ENCODE peak calls at places on chromosomes 11 and 22, in nine cellular contexts. One of them, this sample, is unnamed.

GRCh38 chr11:60121259-60121658 is 32.8 kb downstream of the MS4A2 start:
- DNase-seq in heart right ventricle: no peak
- DNase-seq in astrocyte of the spinal cord: no peak
- DNase-seq in cardiac muscle cell: peak; percentile 0
- DNase-seq in cardiac fibroblast: no peak
- DNase-seq in A549: no peak
- DNase-seq in stomach: no peak
- DNase-seq in IMR-90: no peak
- DNase-seq in left ventricle myocardium inferior: no peak
- DNase-seq in this sample: no peak

GRCh38 chr11:68756171-68756766 is 4.9 kb upstream of the TESMIN start:
- DNase-seq in left ventricle myocardium inferior: no peak
- DNase-seq in heart right ventricle: no peak
- DNase-seq in cardiac muscle cell: no peak
- DNase-seq in cardiac fibroblast: no peak
- DNase-seq in stomach: no peak
- DNase-seq in astrocyte of the spinal cord: no peak
- DNase-seq in A549: no peak
- DNase-seq in IMR-90: peak; percentile 27
- DNase-seq in this sample: no peak

GRCh38 chr11:129211397-129211796 is 19.3 kb upstream of the ARHGAP32 start:
- DNase-seq in cardiac fibroblast: no peak
- DNase-seq in left ventricle myocardium inferior: no peak
- DNase-seq in IMR-90: no peak
- DNase-seq in heart right ventricle: no peak
- DNase-seq in A549: no peak
- DNase-seq in stomach: no peak
- DNase-seq in astrocyte of the spinal cord: no peak
- DNase-seq in cardiac muscle cell: no peak
- DNase-seq in this sample: no peak

GRCh38 chr11:132058211-132058772 is 687.9 kb downstream of the NTM start:
- DNase-seq in IMR-90: peak; percentile 61
- DNase-seq in cardiac muscle cell: peak; percentile 59
- DNase-seq in stomach: no peak
- DNase-seq in astrocyte of the spinal cord: peak; percentile 51
- DNase-seq in left ventricle myocardium inferior: no peak
- DNase-seq in A549: no peak
- DNase-seq in cardiac fibroblast: peak; percentile 68
- DNase-seq in heart right ventricle: no peak
- DNase-seq in this sample: peak; percentile 74

GRCh38 chr11:100753144-100753543 is 66.1 kb downstream of the ARHGAP42 start:
- DNase-seq in IMR-90: no peak
- DNase-seq in stomach: peak; percentile 51
- DNase-seq in astrocyte of the spinal cord: no peak
- DNase-seq in cardiac fibroblast: no peak
- DNase-seq in cardiac muscle cell: no peak
- DNase-seq in heart right ventricle: no peak
- DNase-seq in left ventricle myocardium inferior: no peak
- DNase-seq in A549: no peak
- DNase-seq in this sample: no peak

GRCh38 chr11:47766363-47767227 is 546 bp downstream of the FNBP4 start:
- DNase-seq in heart right ventricle: peak; percentile 69
- DNase-seq in IMR-90: peak; percentile 66
- DNase-seq in A549: no peak
- DNase-seq in cardiac muscle cell: peak; percentile 68
- DNase-seq in cardiac fibroblast: peak; percentile 71
- DNase-seq in stomach: peak; percentile 79
- DNase-seq in left ventricle myocardium inferior: peak; percentile 61
- DNase-seq in astrocyte of the spinal cord: peak; percentile 69
- DNase-seq in this sample: peak; percentile 71

GRCh38 chr11:8905528-8906165 is 5.3 kb upstream of the AKIP1 start:
- DNase-seq in astrocyte of the spinal cord: peak; percentile 81
- DNase-seq in cardiac muscle cell: peak; percentile 75
- DNase-seq in A549: peak; percentile 25
- DNase-seq in cardiac fibroblast: peak; percentile 96
- DNase-seq in IMR-90: peak; percentile 83
- DNase-seq in stomach: no peak
- DNase-seq in heart right ventricle: no peak
- DNase-seq in left ventricle myocardium inferior: no peak
- DNase-seq in this sample: peak; percentile 93

GRCh38 chr11:60771879-60772525 is 13.1 kb upstream of the MS4A10 start:
- DNase-seq in cardiac muscle cell: no peak
- DNase-seq in astrocyte of the spinal cord: no peak
- DNase-seq in stomach: no peak
- DNase-seq in IMR-90: peak; percentile 4
- DNase-seq in cardiac fibroblast: peak; percentile 45
- DNase-seq in left ventricle myocardium inferior: no peak
- DNase-seq in A549: no peak
- DNase-seq in heart right ventricle: no peak
- DNase-seq in this sample: no peak

GRCh38 chr11:69868003-69868865 is 49.0 kb upstream of the FGF3 start:
- DNase-seq in cardiac fibroblast: no peak
- DNase-seq in heart right ventricle: no peak
- DNase-seq in left ventricle myocardium inferior: no peak
- DNase-seq in IMR-90: no peak
- DNase-seq in stomach: no peak
- DNase-seq in astrocyte of the spinal cord: no peak
- DNase-seq in A549: no peak
- DNase-seq in cardiac muscle cell: no peak
- DNase-seq in this sample: no peak

GRCh38 chr11:69218271-69218682 is 62.5 kb downstream of the SMIM38 start:
- DNase-seq in cardiac fibroblast: no peak
- DNase-seq in astrocyte of the spinal cord: no peak
- DNase-seq in A549: no peak
- DNase-seq in IMR-90: peak; percentile 15
- DNase-seq in heart right ventricle: no peak
- DNase-seq in cardiac muscle cell: no peak
- DNase-seq in stomach: no peak
- DNase-seq in left ventricle myocardium inferior: no peak
- DNase-seq in this sample: no peak

GRCh38 chr11:8689726-8690255 is 7.2 kb downstream of the RPL27A start:
- DNase-seq in A549: no peak
- DNase-seq in left ventricle myocardium inferior: no peak
- DNase-seq in cardiac muscle cell: no peak
- DNase-seq in astrocyte of the spinal cord: no peak
- DNase-seq in stomach: no peak
- DNase-seq in heart right ventricle: no peak
- DNase-seq in IMR-90: peak; percentile 38
- DNase-seq in cardiac fibroblast: no peak
- DNase-seq in this sample: no peak

GRCh38 chr22:19765477-19766234 is 5.1 kb downstream of the TBX1 start:
- DNase-seq in stomach: no peak
- DNase-seq in cardiac fibroblast: peak; percentile 40
- DNase-seq in left ventricle myocardium inferior: no peak
- DNase-seq in IMR-90: no peak
- DNase-seq in A549: no peak
- DNase-seq in heart right ventricle: no peak
- DNase-seq in cardiac muscle cell: peak; percentile 29
- DNase-seq in astrocyte of the spinal cord: no peak
- DNase-seq in this sample: no peak

GRCh38 chr11:11731311-11732083 is 109.7 kb upstream of the GALNT18 start:
- DNase-seq in cardiac fibroblast: peak; percentile 65
- DNase-seq in cardiac muscle cell: peak; percentile 21
- DNase-seq in heart right ventricle: no peak
- DNase-seq in A549: no peak
- DNase-seq in stomach: no peak
- DNase-seq in left ventricle myocardium inferior: no peak
- DNase-seq in IMR-90: peak; percentile 73
- DNase-seq in astrocyte of the spinal cord: peak; percentile 55
- DNase-seq in this sample: peak; percentile 16

GRCh38 chr11:92272651-92273050 is 48.0 kb downstream of the FAT3 start:
- DNase-seq in stomach: no peak
- DNase-seq in heart right ventricle: no peak
- DNase-seq in IMR-90: no peak
- DNase-seq in cardiac fibroblast: no peak
- DNase-seq in cardiac muscle cell: no peak
- DNase-seq in astrocyte of the spinal cord: no peak
- DNase-seq in left ventricle myocardium inferior: no peak
- DNase-seq in A549: no peak
- DNase-seq in this sample: no peak

GRCh38 chr11:132943737-132944556 is 588.4 kb downstream of the OPCML start:
- DNase-seq in A549: no peak
- DNase-seq in left ventricle myocardium inferior: no peak
- DNase-seq in cardiac muscle cell: no peak
- DNase-seq in stomach: no peak
- DNase-seq in heart right ventricle: no peak
- DNase-seq in IMR-90: no peak
- DNase-seq in astrocyte of the spinal cord: no peak
- DNase-seq in cardiac fibroblast: peak; percentile 3
- DNase-seq in this sample: no peak

DNA sequence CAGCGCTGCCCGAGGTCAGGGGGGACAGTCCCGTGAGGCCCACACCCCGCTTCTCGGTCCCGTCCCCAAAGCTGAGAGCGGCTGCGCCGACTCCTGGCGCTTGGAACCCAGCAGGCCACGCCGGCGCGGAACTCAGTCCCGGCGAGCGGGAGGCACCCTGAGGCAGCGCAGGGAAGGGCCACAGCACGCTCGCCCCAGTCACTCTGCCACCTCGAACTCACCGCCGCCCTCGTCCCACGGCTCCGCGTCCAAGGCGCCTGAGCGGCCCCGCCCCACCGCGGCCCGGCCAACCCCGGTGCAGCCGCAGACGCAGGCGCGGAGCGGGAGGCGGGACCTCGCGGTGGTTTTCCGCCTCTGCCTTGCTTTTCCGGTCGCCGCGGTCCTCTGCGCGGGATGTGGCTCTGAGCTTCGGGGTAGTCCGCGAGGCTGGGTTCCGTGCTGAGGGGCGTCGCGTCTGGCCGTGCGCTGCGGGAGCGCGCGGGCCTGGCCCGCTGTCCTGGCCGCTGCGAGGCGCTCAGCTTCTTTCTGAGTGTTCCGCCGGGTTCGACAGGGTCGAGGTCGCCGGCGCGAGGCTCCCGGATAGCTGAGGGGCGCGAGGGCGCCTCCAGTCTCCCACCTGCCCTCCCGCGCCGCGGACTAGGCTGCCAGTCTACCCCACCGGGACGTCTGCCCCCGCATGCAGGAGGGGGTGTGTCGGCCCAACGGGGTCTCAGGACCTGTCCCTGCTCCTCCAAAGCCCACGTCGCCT is at the start of gene CDPF1:
- DNase-seq in left ventricle myocardium inferior: peak; percentile 95
- DNase-seq in A549: peak; percentile 69
- DNase-seq in stomach: peak; percentile 94
- DNase-seq in astrocyte of the spinal cord: peak; percentile 77
- DNase-seq in cardiac fibroblast: peak; percentile 73
- DNase-seq in IMR-90: peak; percentile 75
- DNase-seq in heart right ventricle: peak; percentile 93
- DNase-seq in cardiac muscle cell: peak; percentile 87
- DNase-seq in this sample: peak; percentile 73
- TF ChIP-seq CTCF in left ventricle myocardium inferior: peak; percentile 10
- TF ChIP-seq CTCF in A549: no peak
- TF ChIP-seq CTCF in stomach: no peak
- TF ChIP-seq CTCF in astrocyte of the spinal cord: no peak
- TF ChIP-seq CTCF in cardiac fibroblast: no peak
- TF ChIP-seq CTCF in IMR-90: peak; percentile 1
- TF ChIP-seq CTCF in heart right ventricle: no peak
- TF ChIP-seq CTCF in cardiac muscle cell: no peak
- TF ChIP-seq CTCF in this sample: no peak

DNA sequence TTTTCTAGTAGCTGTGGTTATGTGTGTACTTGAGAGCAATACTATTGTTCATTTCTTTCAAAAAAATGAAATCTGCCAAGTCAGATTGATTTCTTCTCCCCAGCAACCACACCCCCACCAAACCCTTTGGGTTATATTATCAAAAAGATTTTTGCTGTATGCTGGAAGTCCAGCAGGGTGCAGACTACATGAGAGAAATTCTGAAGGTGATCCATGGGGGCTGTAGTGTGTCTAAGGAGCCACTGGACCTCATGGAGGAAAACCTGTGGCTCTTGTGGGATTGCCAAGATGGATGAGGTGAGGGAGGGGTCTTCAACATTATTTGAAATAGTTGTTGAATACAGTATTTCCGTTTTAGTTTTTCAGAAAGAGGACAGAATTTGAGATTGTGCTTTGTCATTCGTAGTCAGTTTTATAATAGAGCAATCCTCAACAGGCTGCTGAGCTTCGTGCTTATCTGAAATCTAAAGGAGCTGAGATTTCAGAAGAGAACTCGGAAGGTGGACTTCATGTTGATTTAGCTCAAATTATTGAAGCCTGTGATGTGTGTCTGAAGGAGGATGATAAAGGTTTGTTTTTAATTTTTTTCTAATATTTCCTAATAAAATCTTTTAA is 3.1 kb downstream of the EIF3M start:
- DNase-seq in left ventricle myocardium inferior: no peak
- DNase-seq in stomach: no peak
- DNase-seq in heart right ventricle: no peak
- DNase-seq in cardiac fibroblast: peak; percentile 47
- DNase-seq in cardiac muscle cell: peak; percentile 33
- DNase-seq in A549: peak; percentile 55
- DNase-seq in IMR-90: peak; percentile 24
- DNase-seq in astrocyte of the spinal cord: peak; percentile 15
- DNase-seq in this sample: peak; percentile 30
- H3K4me3 ChIP-seq in left ventricle myocardium inferior: no peak overlapping the region
- H3K4me3 ChIP-seq in stomach: no peak overlapping the region
- H3K4me3 ChIP-seq in heart right ventricle: no peak overlapping the region
- H3K4me3 ChIP-seq in cardiac fibroblast: no peak overlapping the region
- H3K4me3 ChIP-seq in cardiac muscle cell: no peak overlapping the region
- H3K4me3 ChIP-seq in A549: no peak overlapping the region
- H3K4me3 ChIP-seq in IMR-90: no peak overlapping the region
- H3K4me3 ChIP-seq in astrocyte of the spinal cord: no peak overlapping the region
- H3K4me3 ChIP-seq in this sample: no peak overlapping the region

GRCh38 chr11:44351898-44352498 is 42.1 kb upstream of the ALX4 start:
- DNase-seq in astrocyte of the spinal cord: no peak
- DNase-seq in left ventricle myocardium inferior: no peak
- DNase-seq in A549: peak; percentile 23
- DNase-seq in cardiac muscle cell: no peak
- DNase-seq in cardiac fibroblast: no peak
- DNase-seq in heart right ventricle: no peak
- DNase-seq in IMR-90: no peak
- DNase-seq in stomach: no peak
- DNase-seq in this sample: no peak
- TF ChIP-seq CTCF in astrocyte of the spinal cord: no peak
- TF ChIP-seq CTCF in left ventricle myocardium inferior: peak; percentile 35
- TF ChIP-seq CTCF in A549: peak; percentile 38
- TF ChIP-seq CTCF in cardiac muscle cell: peak; percentile 13
- TF ChIP-seq CTCF in cardiac fibroblast: no peak
- TF ChIP-seq CTCF in heart right ventricle: peak; percentile 27
- TF ChIP-seq CTCF in IMR-90: no peak
- TF ChIP-seq CTCF in stomach: no peak
- TF ChIP-seq CTCF in this sample: peak; percentile 17

DNA sequence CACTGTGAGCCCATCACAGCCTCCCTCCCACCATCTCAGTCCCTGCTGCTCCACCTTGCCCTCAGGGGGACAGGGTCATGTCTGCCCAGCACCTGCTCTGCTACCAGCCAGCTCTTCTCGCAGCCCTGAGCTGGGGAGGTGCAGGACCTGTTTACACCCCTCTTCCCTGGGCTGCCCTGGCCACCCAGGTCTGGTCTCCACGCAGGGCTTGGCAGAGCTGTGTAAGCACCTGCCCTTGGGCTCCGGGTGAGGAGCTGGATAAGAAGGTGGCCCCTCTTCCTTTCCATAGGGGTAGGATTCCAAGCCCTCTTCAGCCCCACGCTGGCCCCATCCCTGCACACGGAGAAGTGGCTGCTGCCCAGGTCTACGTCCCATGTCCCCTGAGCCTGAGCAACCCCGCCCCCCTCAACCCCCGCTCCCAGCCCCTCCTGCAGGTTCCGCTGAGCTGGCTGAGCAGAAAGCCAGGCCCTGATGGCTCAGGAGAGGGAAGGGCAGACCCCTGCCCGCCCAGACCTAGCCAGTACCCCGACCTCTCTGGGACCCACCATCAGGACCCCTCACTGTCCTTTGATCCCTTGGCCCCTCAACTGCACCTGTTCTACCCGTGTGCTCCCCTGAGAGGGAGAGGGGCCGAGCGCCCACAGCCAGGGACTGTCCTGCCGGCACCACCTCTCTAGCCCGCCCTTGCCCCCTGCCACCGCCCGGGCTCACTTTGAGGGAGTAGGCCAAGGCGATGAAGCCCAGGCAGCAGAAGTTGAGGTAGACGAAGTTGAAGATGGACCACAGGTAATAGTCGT is 3.2 kb downstream of the IFITM10 start:
- DNase-seq in astrocyte of the spinal cord: no peak
- DNase-seq in stomach: no peak
- DNase-seq in cardiac muscle cell: no peak
- DNase-seq in cardiac fibroblast: no peak
- DNase-seq in left ventricle myocardium inferior: no peak
- DNase-seq in A549: no peak
- DNase-seq in heart right ventricle: no peak
- DNase-seq in IMR-90: no peak
- DNase-seq in this sample: no peak
- H3K4me3 ChIP-seq in astrocyte of the spinal cord: peak overlapping the region; percentile 48
- H3K4me3 ChIP-seq in stomach: peak overlapping the region; percentile 39
- H3K4me3 ChIP-seq in cardiac muscle cell: no peak overlapping the region
- H3K4me3 ChIP-seq in cardiac fibroblast: peak overlapping the region; percentile 51
- H3K4me3 ChIP-seq in left ventricle myocardium inferior: no peak overlapping the region
- H3K4me3 ChIP-seq in A549: no peak overlapping the region
- H3K4me3 ChIP-seq in heart right ventricle: no peak overlapping the region
- H3K4me3 ChIP-seq in IMR-90: no peak overlapping the region
- H3K4me3 ChIP-seq in this sample: no peak overlapping the region